ENCODE peak calls at places on chromosomes 7 and 10, in five cellular contexts. One of them, this sample, is unnamed.
A peak's percentile ranks its signal among the peaks of the same experiment; 100 is the strongest.

GRCh38 chr10:29811751-29812427 is 177.1 kb upstream of the SVIL start:
- DNase-seq in GM23338: no peak
- DNase-seq in HCT116: no peak
- DNase-seq in fibroblast of lung: peak; percentile 99
- DNase-seq in endothelial cell of umbilical vein: peak; percentile 81
- DNase-seq in this sample: no peak

GRCh38 chr7:71131753-71132520 is at the start of gene GALNT17:
- DNase-seq in endothelial cell of umbilical vein: no peak
- DNase-seq in HCT116: no peak
- DNase-seq in GM23338: peak; percentile 68
- DNase-seq in fibroblast of lung: no peak
- DNase-seq in this sample: no peak

GRCh38 chr7:29989257-29989995 is at the start of gene SCRN1:
- DNase-seq in fibroblast of lung: peak; percentile 37
- DNase-seq in endothelial cell of umbilical vein: peak; percentile 39
- DNase-seq in GM23338: peak; percentile 68
- DNase-seq in HCT116: no peak
- DNase-seq in this sample: peak; percentile 19

GRCh38 chr10:107971411-107971810 is 806.9 kb upstream of the SORCS1 start:
- DNase-seq in fibroblast of lung: peak; percentile 83
- DNase-seq in GM23338: no peak
- DNase-seq in endothelial cell of umbilical vein: no peak
- DNase-seq in HCT116: no peak
- DNase-seq in this sample: no peak

GRCh38 chr7:32039000-32039756 is 31.0 kb downstream of the PDE1C start:
- DNase-seq in HCT116: no peak
- DNase-seq in fibroblast of lung: no peak
- DNase-seq in GM23338: peak; percentile 31
- DNase-seq in endothelial cell of umbilical vein: no peak
- DNase-seq in this sample: no peak

GRCh38 chr10:102316421-102316820 is 71.1 kb downstream of the GBF1 start:
- DNase-seq in fibroblast of lung: no peak
- DNase-seq in GM23338: no peak
- DNase-seq in HCT116: no peak
- DNase-seq in endothelial cell of umbilical vein: no peak
- DNase-seq in this sample: no peak

GRCh38 chr10:96242822-96243221 is 28.5 kb downstream of the BLNK start:
- DNase-seq in GM23338: no peak
- DNase-seq in fibroblast of lung: no peak
- DNase-seq in endothelial cell of umbilical vein: no peak
- DNase-seq in HCT116: no peak
- DNase-seq in this sample: no peak

GRCh38 chr7:98963305-98963704 is 85.0 kb downstream of the TRRAP start:
- DNase-seq in HCT116: no peak
- DNase-seq in GM23338: no peak
- DNase-seq in endothelial cell of umbilical vein: no peak
- DNase-seq in fibroblast of lung: no peak
- DNase-seq in this sample: no peak

GRCh38 chr7:100825760-100826545 is 1.4 kb downstream of the EPHB4 start:
- DNase-seq in HCT116: no peak
- DNase-seq in GM23338: peak; percentile 56
- DNase-seq in endothelial cell of umbilical vein: peak; percentile 47
- DNase-seq in fibroblast of lung: peak; percentile 71
- DNase-seq in this sample: no peak

GRCh38 chr10:78211476-78212110 is 177.9 kb downstream of the RPS24 start:
- DNase-seq in HCT116: peak; percentile 6
- DNase-seq in endothelial cell of umbilical vein: peak; percentile 55
- DNase-seq in GM23338: peak; percentile 35
- DNase-seq in fibroblast of lung: peak; percentile 69
- DNase-seq in this sample: no peak

GRCh38 chr7:127850195-127850594 is 181.0 kb downstream of the LRRC4 start:
- DNase-seq in GM23338: no peak
- DNase-seq in fibroblast of lung: no peak
- DNase-seq in HCT116: no peak
- DNase-seq in endothelial cell of umbilical vein: no peak
- DNase-seq in this sample: no peak

GRCh38 chr7:33806284-33807157 is 98.8 kb upstream of the BMPER start:
- DNase-seq in HCT116: no peak
- DNase-seq in GM23338: no peak
- DNase-seq in endothelial cell of umbilical vein: peak; percentile 41
- DNase-seq in fibroblast of lung: no peak
- DNase-seq in this sample: no peak

GRCh38 chr7:26449175-26450165 is 157.8 kb downstream of the SNX10 start:
- DNase-seq in HCT116: no peak
- DNase-seq in fibroblast of lung: peak; percentile 13
- DNase-seq in endothelial cell of umbilical vein: peak; percentile 96
- DNase-seq in GM23338: no peak
- DNase-seq in this sample: no peak

GRCh38 chr7:75650062-75650461 is 88.7 kb downstream of the HIP1 start:
- DNase-seq in GM23338: peak; percentile 72
- DNase-seq in endothelial cell of umbilical vein: peak; percentile 54
- DNase-seq in fibroblast of lung: no peak
- DNase-seq in HCT116: no peak
- DNase-seq in this sample: no peak

GRCh38 chr10:31341552-31341951 is 22.5 kb downstream of the ZEB1 start:
- DNase-seq in fibroblast of lung: no peak
- DNase-seq in HCT116: no peak
- DNase-seq in GM23338: no peak
- DNase-seq in endothelial cell of umbilical vein: no peak
- DNase-seq in this sample: no peak

GRCh38 chr10:69068549-69068948 is 19.4 kb upstream of the SRGN start:
- DNase-seq in fibroblast of lung: peak; percentile 37
- DNase-seq in endothelial cell of umbilical vein: no peak
- DNase-seq in GM23338: no peak
- DNase-seq in HCT116: no peak
- DNase-seq in this sample: no peak

GRCh38 chr7:47153076-47153475 is 428.8 kb downstream of the TNS3 start:
- DNase-seq in GM23338: no peak
- DNase-seq in endothelial cell of umbilical vein: peak; percentile 64
- DNase-seq in HCT116: no peak
- DNase-seq in fibroblast of lung: peak; percentile 95
- DNase-seq in this sample: no peak

GRCh38 chr7:26944959-26945358 is 80.6 kb upstream of the SKAP2 start:
- DNase-seq in endothelial cell of umbilical vein: no peak
- DNase-seq in GM23338: no peak
- DNase-seq in fibroblast of lung: no peak
- DNase-seq in HCT116: no peak
- DNase-seq in this sample: no peak

DNA sequence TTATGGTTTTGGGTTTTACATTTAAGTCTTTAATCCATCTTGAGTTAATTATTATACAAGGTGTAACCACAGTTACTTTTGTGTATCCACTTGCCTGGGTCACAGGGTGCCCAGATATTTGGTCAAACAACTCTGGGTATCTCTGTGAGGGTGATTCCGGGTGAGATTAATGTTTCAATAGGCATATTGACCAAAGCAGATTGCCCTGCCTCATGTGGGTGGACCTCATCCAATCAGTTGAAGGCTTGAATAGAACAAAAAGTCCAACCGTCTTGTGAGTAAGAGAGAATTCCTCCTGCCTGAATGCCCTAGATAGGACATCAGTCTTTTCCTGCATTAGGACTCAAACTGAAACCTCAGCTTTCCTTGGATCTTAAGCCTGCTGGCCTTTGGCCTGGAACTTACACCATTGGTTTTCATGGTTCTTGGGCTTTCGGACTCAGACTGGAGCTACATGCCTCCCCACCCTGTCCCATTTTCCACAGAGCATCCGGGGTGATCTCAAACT is 68.9 kb upstream of the ST8SIA6 start:
- DNase-seq in HCT116: no peak
- DNase-seq in GM23338: no peak
- DNase-seq in fibroblast of lung: no peak
- DNase-seq in endothelial cell of umbilical vein: no peak
- DNase-seq in this sample: no peak
- H2AFZ ChIP-seq in HCT116: peak overlapping the region; percentile 25
- H2AFZ ChIP-seq in GM23338: no peak overlapping the region
- H2AFZ ChIP-seq in fibroblast of lung: no peak overlapping the region
- H2AFZ ChIP-seq in endothelial cell of umbilical vein: no peak overlapping the region
- H2AFZ ChIP-seq in this sample: no peak overlapping the region

DNA sequence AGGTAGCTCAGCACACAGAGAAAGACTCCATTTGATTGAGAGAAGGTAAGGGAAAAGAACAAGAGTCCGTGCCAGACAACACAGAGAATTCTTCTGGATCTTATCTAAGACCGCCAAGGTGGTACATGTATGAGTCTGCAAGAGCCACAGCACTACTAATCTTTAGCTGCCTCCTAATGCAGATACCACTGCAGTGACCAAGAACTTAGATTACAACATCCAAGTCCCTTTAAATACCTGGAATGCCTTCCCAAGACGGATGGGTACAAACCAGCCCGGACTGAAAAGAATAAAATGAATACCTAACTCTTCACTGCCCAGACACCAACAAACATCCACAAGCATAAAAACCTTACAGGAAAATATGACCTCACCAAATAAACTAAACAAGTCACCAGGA is 33.3 kb downstream of the TFEC start:
- DNase-seq in HCT116: no peak
- DNase-seq in fibroblast of lung: no peak
- DNase-seq in GM23338: peak; percentile 6
- DNase-seq in endothelial cell of umbilical vein: no peak
- DNase-seq in this sample: no peak
- H2AFZ ChIP-seq in HCT116: no peak overlapping the region
- H2AFZ ChIP-seq in fibroblast of lung: no peak overlapping the region
- H2AFZ ChIP-seq in GM23338: no peak overlapping the region
- H2AFZ ChIP-seq in endothelial cell of umbilical vein: no peak overlapping the region
- H2AFZ ChIP-seq in this sample: no peak overlapping the region

GRCh38 chr10:34966440-34966839 is 123.7 kb downstream of the CUL2 start:
- DNase-seq in GM23338: no peak
- DNase-seq in endothelial cell of umbilical vein: no peak
- DNase-seq in fibroblast of lung: peak; percentile 44
- DNase-seq in HCT116: no peak
- DNase-seq in this sample: no peak

GRCh38 chr10:34964166-34964800 is 125.9 kb downstream of the CUL2 start:
- DNase-seq in fibroblast of lung: no peak
- DNase-seq in GM23338: no peak
- DNase-seq in HCT116: no peak
- DNase-seq in endothelial cell of umbilical vein: no peak
- DNase-seq in this sample: no peak

GRCh38 chr10:34962866-34963265 is 127.3 kb downstream of the CUL2 start:
- DNase-seq in fibroblast of lung: no peak
- DNase-seq in endothelial cell of umbilical vein: no peak
- DNase-seq in HCT116: no peak
- DNase-seq in GM23338: no peak
- DNase-seq in this sample: no peak

GRCh38 chr10:34969171-34969570 is 121.0 kb downstream of the CUL2 start:
- DNase-seq in HCT116: no peak
- DNase-seq in fibroblast of lung: no peak
- DNase-seq in GM23338: no peak
- DNase-seq in endothelial cell of umbilical vein: no peak
- DNase-seq in this sample: no peak

DNA sequence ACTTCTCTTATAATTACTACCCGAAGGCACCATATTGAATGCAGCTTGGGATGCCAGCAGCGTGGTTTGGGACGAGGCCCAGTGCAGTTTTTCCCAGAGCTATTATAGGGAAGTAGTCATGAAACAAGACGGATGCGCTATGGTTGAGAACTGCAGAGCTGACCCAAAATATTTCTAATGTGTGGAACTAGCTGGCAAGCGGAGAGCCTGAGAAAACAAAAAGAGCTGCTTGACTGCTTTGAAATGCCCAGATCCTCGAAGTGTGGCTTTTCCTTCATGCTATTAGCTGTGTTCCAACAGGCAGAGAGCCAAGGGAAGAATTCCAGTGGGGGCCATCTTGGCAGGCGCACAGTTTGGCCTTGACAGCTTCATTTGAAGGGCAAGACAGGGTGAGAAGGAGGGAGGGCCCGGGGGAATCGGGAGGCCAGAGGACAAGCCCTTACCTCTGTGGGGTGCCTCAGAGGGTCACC is 122.7 kb downstream of the CUL2 start:
- DNase-seq in fibroblast of lung: peak; percentile 82
- DNase-seq in GM23338: no peak
- DNase-seq in HCT116: no peak
- DNase-seq in endothelial cell of umbilical vein: peak; percentile 26
- DNase-seq in this sample: no peak
- H2AFZ ChIP-seq in fibroblast of lung: peak overlapping the region; percentile 59
- H2AFZ ChIP-seq in GM23338: peak overlapping the region; percentile 84
- H2AFZ ChIP-seq in HCT116: no peak overlapping the region
- H2AFZ ChIP-seq in endothelial cell of umbilical vein: no peak overlapping the region
- H2AFZ ChIP-seq in this sample: no peak overlapping the region

GRCh38 chr10:36181421-36181820 is 539.3 kb upstream of the FZD8 start:
- DNase-seq in fibroblast of lung: peak; percentile 34
- DNase-seq in GM23338: no peak
- DNase-seq in endothelial cell of umbilical vein: peak; percentile 31
- DNase-seq in HCT116: no peak
- DNase-seq in this sample: no peak

GRCh38 chr10:36183726-36184125 is 541.6 kb upstream of the FZD8 start:
- DNase-seq in GM23338: no peak
- DNase-seq in HCT116: no peak
- DNase-seq in endothelial cell of umbilical vein: no peak
- DNase-seq in fibroblast of lung: no peak
- DNase-seq in this sample: no peak

GRCh38 chr10:36185096-36185495 is 543.0 kb upstream of the FZD8 start:
- DNase-seq in GM23338: no peak
- DNase-seq in HCT116: no peak
- DNase-seq in fibroblast of lung: no peak
- DNase-seq in endothelial cell of umbilical vein: no peak
- DNase-seq in this sample: no peak

GRCh38 chr10:36183056-36183455 is 541.0 kb upstream of the FZD8 start:
- DNase-seq in HCT116: no peak
- DNase-seq in GM23338: no peak
- DNase-seq in fibroblast of lung: no peak
- DNase-seq in endothelial cell of umbilical vein: no peak
- DNase-seq in this sample: no peak

GRCh38 chr10:36182059-36182654 is 540.1 kb upstream of the FZD8 start:
- DNase-seq in HCT116: no peak
- DNase-seq in fibroblast of lung: peak; percentile 17
- DNase-seq in endothelial cell of umbilical vein: peak; percentile 32
- DNase-seq in GM23338: no peak
- DNase-seq in this sample: no peak
- H2AFZ ChIP-seq in HCT116: no peak overlapping the region
- H2AFZ ChIP-seq in fibroblast of lung: no peak overlapping the region
- H2AFZ ChIP-seq in endothelial cell of umbilical vein: peak overlapping the region; percentile 82
- H2AFZ ChIP-seq in GM23338: peak overlapping the region; percentile 34
- H2AFZ ChIP-seq in this sample: no peak overlapping the region

DNA sequence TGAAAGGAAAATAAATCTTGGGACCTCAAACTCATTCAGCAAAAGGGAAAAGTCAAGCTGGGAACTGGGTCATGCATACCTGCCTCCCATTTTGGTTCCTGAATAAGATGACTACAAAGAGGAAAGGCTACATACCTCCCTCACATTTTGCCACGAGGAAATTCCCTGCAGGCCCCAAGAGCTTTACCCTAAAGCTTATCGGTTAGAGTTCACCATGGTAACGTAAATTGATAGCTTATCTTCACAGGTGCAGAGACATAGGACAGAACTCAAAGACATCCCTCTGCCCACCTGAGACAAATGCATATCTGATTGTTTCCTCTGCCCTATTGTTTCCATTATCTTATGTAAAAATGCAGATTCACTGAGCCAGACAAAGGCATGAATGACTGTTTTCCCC is 31.5 kb upstream of the GRB10 start:
- DNase-seq in GM23338: peak; percentile 60
- DNase-seq in endothelial cell of umbilical vein: no peak
- DNase-seq in fibroblast of lung: no peak
- DNase-seq in HCT116: no peak
- DNase-seq in this sample: no peak
- H2AFZ ChIP-seq in GM23338: no peak overlapping the region
- H2AFZ ChIP-seq in endothelial cell of umbilical vein: no peak overlapping the region
- H2AFZ ChIP-seq in fibroblast of lung: no peak overlapping the region
- H2AFZ ChIP-seq in HCT116: no peak overlapping the region
- H2AFZ ChIP-seq in this sample: no peak overlapping the region

GRCh38 chr10:131002031-131002861 is 309.3 kb downstream of the TCERG1L start:
- DNase-seq in fibroblast of lung: no peak
- DNase-seq in GM23338: peak; percentile 39
- DNase-seq in HCT116: no peak
- DNase-seq in endothelial cell of umbilical vein: no peak
- DNase-seq in this sample: no peak
- H2AFZ ChIP-seq in fibroblast of lung: no peak overlapping the region
- H2AFZ ChIP-seq in GM23338: no peak overlapping the region
- H2AFZ ChIP-seq in HCT116: no peak overlapping the region
- H2AFZ ChIP-seq in endothelial cell of umbilical vein: no peak overlapping the region
- H2AFZ ChIP-seq in this sample: no peak overlapping the region

This sample was measured in MM.1S.